ENCODE peak calls at places on chromosomes 11 and 22, in seven cellular contexts. W, O, P, H, T, U and C are unnamed samples.

GRCh38 chr11:82680252-82680651 is 53.4 kb downstream of the FAM181B start:
- DNase-seq in U (no peak), W (no peak), H (no peak), T (no peak), O (peak), P (peak), C (no peak)

GRCh38 chr11:63979426-63979825 is 5.0 kb downstream of the COX8A start:
- DNase-seq in U (no peak), P (no peak), O (no peak), H (no peak), T (no peak), W (no peak), C (no peak)

GRCh38 chr11:16801288-16801980 is 63.0 kb downstream of the C11orf58 start:
- DNase-seq in P (no peak), H (no peak), W (no peak), T (no peak), O (no peak), U (no peak), C (no peak)

GRCh38 chr11:23932485-23932898 is 564.4 kb upstream of the LUZP2 start:
- DNase-seq in H (peak), W (no peak), P (peak), T (peak), O (no peak), U (no peak), C (no peak)

GRCh38 chr22:24543068-24543675 is 11.8 kb downstream of the GUCD1 start:
- DNase-seq in O (no peak), U (no peak), H (no peak), T (no peak), W (no peak), P (no peak), C (no peak)

GRCh38 chr22:50186789-50187523 is 1.2 kb downstream of the TRABD start:
- DNase-seq in W (no peak), T (peak), U (no peak), P (peak), H (peak), O (peak), C (no peak)

GRCh38 chr11:117361432-117361831 is 33.8 kb downstream of the CEP164 start:
- DNase-seq in O (no peak), T (peak), W (no peak), P (no peak), U (no peak), H (no peak), C (no peak)

GRCh38 chr11:117822031-117822521 is 2.5 kb downstream of the FXYD2 start:
- DNase-seq in W (no peak), H (no peak), P (no peak), U (peak), T (peak), O (no peak), C (no peak)

GRCh38 chr22:27377501-27377900 is 424.1 kb downstream of the MN1 start:
- DNase-seq in T (no peak), P (no peak), U (peak), H (no peak), W (no peak), O (no peak), C (no peak)

GRCh38 chr11:2462986-2463765 is 18.4 kb downstream of the KCNQ1 start:
- DNase-seq in H (no peak), T (no peak), W (peak), O (peak), P (no peak), U (peak), C (no peak)

GRCh38 chr11:111944139-111944538 is 7.0 kb downstream of the DIXDC1 start:
- DNase-seq in O (no peak), T (peak), P (peak), W (no peak), U (no peak), H (peak), C (no peak)

GRCh38 chr22:24801906-24802504 is 4.0 kb upstream of the SGSM1 start:
- DNase-seq in U (no peak), W (no peak), O (no peak), P (no peak), H (no peak), T (no peak), C (no peak)

GRCh38 chr11:57639321-57640067 is 10.2 kb downstream of the YPEL4 start:
- DNase-seq in T (peak), U (peak), P (no peak), W (no peak), O (no peak), H (peak), C (no peak)

GRCh38 chr11:111684259-111684658 is 81.9 kb downstream of the PPP2R1B start:
- DNase-seq in O (no peak), T (no peak), U (no peak), P (no peak), W (no peak), H (no peak), C (no peak)

GRCh38 chr22:40182231-40182835 is 4.6 kb downstream of the TNRC6B start:
- DNase-seq in P (no peak), W (no peak), O (no peak), T (no peak), H (peak), U (no peak), C (no peak)

GRCh38 chr11:84089072-84090057 is 803.2 kb upstream of the CCDC90B start:
- DNase-seq in U (peak), T (no peak), H (no peak), O (no peak), W (no peak), P (no peak), C (no peak)

GRCh38 chr11:20937826-20938225 is 268.4 kb downstream of the NELL1 start:
- DNase-seq in U (no peak), W (no peak), O (no peak), T (no peak), P (no peak), H (no peak), C (no peak)

GRCh38 chr11:76728778-76729177 is 54.4 kb upstream of the TSKU start:
- DNase-seq in W (no peak), H (no peak), P (no peak), T (no peak), O (no peak), U (no peak), C (no peak)

GRCh38 chr22:42262964-42263363 is 7.5 kb downstream of the TCF20 start:
- DNase-seq in H (no peak), W (no peak), P (no peak), T (no peak), U (no peak), O (no peak), C (no peak)

GRCh38 chr22:36369922-36370781 is 17.6 kb downstream of the MYH9 start:
- DNase-seq in T (peak), P (peak), U (peak), O (peak), H (peak), W (peak), C (no peak)

GRCh38 chr22:43315687-43316217 is 27.4 kb downstream of the SCUBE1 start:
- DNase-seq in O (no peak), W (no peak), U (no peak), H (no peak), T (no peak), P (no peak), C (no peak)

GRCh38 chr11:30710216-30710615 is 124.1 kb upstream of the MPPED2 start:
- DNase-seq in P (no peak), T (peak), H (no peak), U (no peak), O (no peak), W (no peak), C (no peak)

GRCh38 chr11:47412152-47412746 is 3.9 kb downstream of the SLC39A13 start:
- DNase-seq in U (peak), H (peak), W (peak), T (peak), P (no peak), O (peak), C (no peak)

GRCh38 chr11:41201156-41201555 is 258.3 kb downstream of the LRRC4C start:
- DNase-seq in T (peak), P (peak), U (no peak), O (no peak), W (peak), H (peak), C (no peak)

GRCh38 chr22:39527481-39527961 is 5.0 kb downstream of the RPS19BP1 start:
- DNase-seq in W (no peak), H (no peak), U (peak), O (peak), P (peak), T (peak), C (no peak)

GRCh38 chr22:23398701-23399366 is 181.3 kb downstream of the IGLL1 start:
- DNase-seq in P (no peak), T (no peak), W (no peak), O (no peak), U (no peak), H (no peak), C (no peak)

GRCh38 chr22:44455963-44456358 is 42.1 kb downstream of the RTL6 start:
- DNase-seq in P (no peak), O (no peak), W (no peak), H (no peak), U (no peak), T (no peak), C (no peak)

GRCh38 chr22:43163241-43163795 is 12.0 kb downstream of the TSPO start:
- DNase-seq in T (no peak), H (no peak), W (no peak), P (no peak), O (no peak), U (no peak), C (no peak)

GRCh38 chr11:132312616-132313210 is 942.3 kb downstream of the NTM start:
- DNase-seq in H (peak), O (no peak), U (no peak), P (no peak), T (peak), W (no peak), C (no peak)

GRCh38 chr11:103863497-103863896 is 172.9 kb upstream of the DDI1 start:
- DNase-seq in W (no peak), O (no peak), P (peak), H (peak), T (peak), U (no peak), C (no peak)

GRCh38 chr11:102345923-102346322 is 1.1 kb upstream of the BIRC2 start:
- DNase-seq in P (peak), U (no peak), H (peak), W (peak), O (no peak), T (peak), C (no peak)

GRCh38 chr11:8253566-8253965 is 10.1 kb downstream of the LMO1 start:
- DNase-seq in O (no peak), P (no peak), H (no peak), T (no peak), U (no peak), W (no peak), C (no peak)

GRCh38 chr11:110777765-110778164 is 65.5 kb upstream of the ARHGAP20 start:
- DNase-seq in P (peak), W (no peak), U (no peak), H (peak), T (peak), O (peak), C (no peak)

GRCh38 chr11:29300441-29300840 is 716.4 kb downstream of the KCNA4 start:
- DNase-seq in O (no peak), H (peak), P (peak), W (no peak), T (peak), U (no peak), C (no peak)

GRCh38 chr11:88861618-88862017 is 204.2 kb downstream of the GRM5 start:
- DNase-seq in T (no peak), H (no peak), W (no peak), P (no peak), U (no peak), O (no peak), C (no peak)

GRCh38 chr11:110349109-110349996 is 52.9 kb upstream of the RDX start:
- DNase-seq in U (no peak), O (no peak), T (no peak), P (peak), W (peak), H (no peak), C (no peak)

GRCh38 chr11:12045914-12046635 is 37.6 kb upstream of the DKK3 start:
- DNase-seq in H (peak), P (no peak), O (no peak), T (no peak), U (no peak), W (no peak), C (no peak)

GRCh38 chr22:44424867-44425351 is 73.1 kb downstream of the RTL6 start:
- DNase-seq in H (no peak), P (no peak), T (no peak), O (no peak), U (peak), W (no peak), C (no peak)

GRCh38 chr11:468036-468435 is 18.0 kb downstream of the PTDSS2 start:
- DNase-seq in W (no peak), P (no peak), O (no peak), H (no peak), T (no peak), U (no peak), C (no peak)

GRCh38 chr11:468493-468892 is 18.4 kb downstream of the PTDSS2 start:
- DNase-seq in W (no peak), P (no peak), O (no peak), T (no peak), H (no peak), U (no peak), C (no peak)

GRCh38 chr11:471468-472145 is 21.5 kb downstream of the PTDSS2 start:
- DNase-seq in P (no peak), T (no peak), O (no peak), U (no peak), H (no peak), W (no peak), C (no peak)

GRCh38 chr11:472272-472671 is 22.2 kb downstream of the PTDSS2 start:
- DNase-seq in O (no peak), P (no peak), U (no peak), H (no peak), T (no peak), W (no peak), C (no peak)

DNA sequence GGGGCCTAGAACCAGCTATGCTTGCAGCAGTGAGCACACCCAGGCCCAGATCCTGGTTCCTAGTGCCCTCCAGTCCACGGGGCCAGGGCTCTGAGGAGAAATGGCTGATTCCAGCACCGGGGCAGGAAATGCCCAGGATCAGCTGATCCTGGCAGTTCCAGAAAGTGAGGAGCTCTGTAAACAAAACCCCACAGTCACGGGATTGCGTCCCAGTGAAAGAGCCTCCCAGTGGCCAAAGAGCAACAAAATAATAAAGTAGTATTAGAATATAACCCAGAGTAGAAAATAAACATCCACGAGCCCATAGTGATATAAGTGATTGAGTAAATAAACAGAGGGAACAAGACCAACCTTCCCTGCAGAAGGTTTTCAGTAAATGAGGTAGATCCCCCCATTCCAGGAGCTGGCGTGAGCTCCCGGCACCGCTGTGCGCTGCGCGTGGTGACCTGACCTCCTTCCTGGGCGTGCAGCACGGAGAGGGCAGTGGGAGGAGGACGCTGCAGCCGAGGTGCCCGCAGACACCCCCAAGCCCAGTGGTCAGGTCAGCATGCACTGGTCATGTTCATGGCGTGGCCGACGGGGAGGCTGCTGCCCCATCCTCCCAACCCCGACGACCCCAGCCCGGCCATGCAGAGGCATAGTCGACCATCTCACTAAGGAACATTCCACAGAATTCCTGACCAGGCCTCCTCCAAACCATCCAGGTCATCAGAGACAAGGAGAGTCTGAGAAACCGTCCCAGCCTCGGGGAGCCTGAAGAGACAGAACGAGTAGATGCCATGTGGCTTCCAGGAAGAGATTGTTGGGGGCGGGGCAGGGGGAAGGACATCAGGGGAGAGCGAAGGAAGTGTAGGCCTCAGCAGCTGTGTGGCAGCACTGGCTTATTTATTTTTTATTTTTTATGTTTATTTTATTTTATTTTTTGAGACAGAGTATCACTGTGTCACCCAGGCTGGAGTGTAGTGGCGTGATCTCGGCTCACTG is 19.9 kb downstream of the PTDSS2 start:
- DNase-seq in H (peak), U (peak), W (peak), O (peak), P (no peak), T (peak), C (peak)
- H3K4me3 ChIP-seq in H (peak), U (no peak), W (no peak), O (no peak), P (no peak), T (peak), C (no peak)

DNA sequence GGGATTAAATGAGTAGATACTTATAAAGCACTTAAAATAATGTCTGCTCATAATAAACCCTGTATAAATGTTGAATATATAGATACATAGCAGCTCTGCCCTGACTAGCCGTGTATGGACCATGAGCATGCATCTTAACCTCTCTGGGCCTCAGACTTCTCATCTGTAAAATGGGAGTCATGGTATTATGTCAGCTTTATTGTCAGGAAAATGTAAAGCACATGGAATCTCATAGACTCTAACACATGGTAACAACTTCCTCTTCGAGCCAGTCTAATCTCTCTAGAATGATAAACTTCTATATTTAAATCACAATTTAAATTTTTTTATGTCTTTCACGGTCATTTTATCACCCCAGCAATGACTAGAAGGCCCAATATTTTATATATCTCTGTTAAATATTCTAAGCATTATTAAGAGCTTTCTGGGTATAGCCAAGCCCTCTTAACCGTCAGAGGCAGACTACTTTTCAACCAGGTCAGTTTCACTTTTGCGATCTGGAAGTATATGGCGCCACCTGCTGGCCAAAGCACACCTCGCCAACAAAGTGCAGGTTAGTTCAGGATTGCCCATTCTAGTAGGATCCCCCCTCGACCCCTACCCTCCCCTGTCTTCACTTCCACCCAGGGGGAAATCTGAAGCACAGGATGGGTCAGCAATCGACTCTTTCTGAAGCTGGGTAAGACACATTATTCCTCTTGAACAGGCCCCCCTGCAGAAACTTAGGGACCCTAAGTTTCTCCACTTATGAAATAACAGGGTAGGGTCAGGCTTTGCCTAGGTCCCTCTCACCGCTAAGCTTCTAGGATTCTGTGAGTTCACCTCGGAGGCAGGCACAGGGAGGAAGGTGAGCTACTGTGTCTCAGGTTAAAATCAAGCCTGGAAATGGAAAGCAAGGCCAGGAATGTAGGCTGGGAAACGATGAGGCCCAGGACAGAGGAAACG is 36.0 kb downstream of the KCNJ1 start:
- DNase-seq in P (peak), H (peak), W (peak), O (peak), T (peak), U (peak), C (peak)
- H3K4me3 ChIP-seq in P (no peak), H (no peak), W (no peak), O (no peak), T (no peak), U (no peak), C (peak)

GRCh38 chr11:4186464-4187054 is 92.0 kb downstream of the RRM1 start:
- DNase-seq in O (no peak), H (no peak), P (no peak), W (peak), T (no peak), U (no peak), C (no peak)
- H3K4me3 ChIP-seq in O (peak), H (peak), P (peak), W (peak), T (peak), U (no peak), C (peak)

DNA sequence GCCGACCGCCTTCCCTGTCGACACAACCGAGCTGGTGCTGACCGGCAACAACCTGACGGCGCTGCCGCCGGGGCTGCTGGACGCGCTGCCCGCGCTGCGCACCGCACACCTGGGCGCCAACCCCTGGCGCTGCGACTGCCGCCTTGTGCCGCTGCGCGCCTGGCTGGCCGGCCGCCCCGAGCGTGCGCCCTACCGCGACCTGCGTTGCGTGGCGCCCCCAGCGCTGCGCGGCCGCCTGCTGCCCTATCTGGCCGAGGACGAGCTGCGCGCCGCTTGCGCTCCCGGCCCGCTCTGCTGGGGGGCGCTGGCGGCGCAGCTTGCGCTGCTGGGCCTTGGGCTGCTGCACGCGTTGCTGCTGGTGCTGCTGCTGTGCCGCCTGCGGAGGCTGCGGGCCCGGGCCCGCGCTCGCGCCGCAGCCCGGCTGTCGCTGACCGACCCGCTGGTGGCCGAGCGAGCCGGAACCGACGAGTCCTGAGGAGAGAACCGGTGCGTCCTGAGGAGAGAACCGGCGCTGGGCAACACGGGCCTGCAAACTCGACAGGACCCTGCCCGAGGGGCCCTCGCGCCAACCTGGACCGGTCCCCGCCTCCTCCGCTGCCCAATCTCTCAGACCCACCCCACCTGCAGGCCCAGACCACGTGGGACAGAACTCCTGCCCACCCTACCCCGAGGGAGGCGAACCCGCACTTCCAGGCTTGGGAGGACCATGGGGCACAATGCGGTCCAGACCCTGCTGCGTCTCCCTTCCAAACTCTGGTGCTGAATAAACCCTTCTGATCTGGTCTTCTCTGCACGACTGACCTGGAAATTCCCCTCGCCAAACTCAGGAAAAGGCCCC is 870 bp downstream of the GP1BB start:
- DNase-seq in P (no peak), W (no peak), H (peak), O (no peak), T (peak), U (peak), C (no peak)
- H3K4me3 ChIP-seq in P (no peak), W (no peak), H (no peak), O (peak), T (no peak), U (no peak), C (no peak)

GRCh38 chr11:122173074-122173450 is 57.0 kb upstream of the BLID start:
- DNase-seq in H (no peak), W (no peak), O (no peak), T (no peak), U (no peak), P (no peak), C (no peak)
- H3K4me3 ChIP-seq in H (no peak), W (no peak), O (no peak), T (no peak), U (no peak), P (no peak), C (no peak)